ENCODE peak calls at places on chromosomes 1 and 21, in five cellular contexts. One of them, this sample, is unnamed.

GRCh38 chr1:200620273-200621131 is at the start of gene KIF14:
- DNase-seq in cardiac muscle cell: peak; percentile 97
- DNase-seq in pancreas: peak; percentile 92
- DNase-seq in GM23338: peak; percentile 99
- DNase-seq in fibroblast of mammary gland: peak; percentile 90
- DNase-seq in this sample: no peak

GRCh38 chr1:168365719-168366474 is 85.2 kb downstream of the TBX19 start:
- DNase-seq in cardiac muscle cell: peak; percentile 54
- DNase-seq in pancreas: no peak
- DNase-seq in GM23338: peak; percentile 44
- DNase-seq in fibroblast of mammary gland: no peak
- DNase-seq in this sample: no peak

GRCh38 chr1:36115200-36115669 is 9.8 kb downstream of the COL8A2 start:
- DNase-seq in cardiac muscle cell: no peak
- DNase-seq in pancreas: no peak
- DNase-seq in GM23338: no peak
- DNase-seq in fibroblast of mammary gland: peak; percentile 54
- DNase-seq in this sample: peak; percentile 55

GRCh38 chr1:154683820-154684219 is 75.8 kb upstream of the ADAR start:
- DNase-seq in cardiac muscle cell: no peak
- DNase-seq in pancreas: no peak
- DNase-seq in GM23338: no peak
- DNase-seq in fibroblast of mammary gland: no peak
- DNase-seq in this sample: no peak

GRCh38 chr1:69070660-69071373 is 496.9 kb upstream of the LRRC7 start:
- DNase-seq in cardiac muscle cell: no peak
- DNase-seq in pancreas: no peak
- DNase-seq in GM23338: no peak
- DNase-seq in fibroblast of mammary gland: no peak
- DNase-seq in this sample: no peak

GRCh38 chr1:42282024-42282579 is 52.9 kb downstream of the FOXJ3 start:
- DNase-seq in cardiac muscle cell: no peak
- DNase-seq in pancreas: no peak
- DNase-seq in GM23338: no peak
- DNase-seq in fibroblast of mammary gland: peak; percentile 86
- DNase-seq in this sample: peak; percentile 16

GRCh38 chr1:7702365-7702764 is 68.7 kb upstream of the VAMP3 start:
- DNase-seq in cardiac muscle cell: peak; percentile 43
- DNase-seq in pancreas: no peak
- DNase-seq in GM23338: peak; percentile 62
- DNase-seq in fibroblast of mammary gland: no peak
- DNase-seq in this sample: no peak

GRCh38 chr1:68178821-68179490 is 53.4 kb downstream of the WLS start:
- DNase-seq in cardiac muscle cell: no peak
- DNase-seq in pancreas: no peak
- DNase-seq in GM23338: no peak
- DNase-seq in fibroblast of mammary gland: peak; percentile 43
- DNase-seq in this sample: no peak

GRCh38 chr1:184930232-184930631 is 44.1 kb downstream of the NIBAN1 start:
- DNase-seq in cardiac muscle cell: no peak
- DNase-seq in pancreas: no peak
- DNase-seq in GM23338: no peak
- DNase-seq in fibroblast of mammary gland: no peak
- DNase-seq in this sample: no peak

GRCh38 chr1:46370214-46370633 is 23.9 kb upstream of the FAAH start:
- DNase-seq in cardiac muscle cell: no peak
- DNase-seq in pancreas: no peak
- DNase-seq in GM23338: no peak
- DNase-seq in fibroblast of mammary gland: peak; percentile 60
- DNase-seq in this sample: no peak

GRCh38 chr1:58816072-58816746 is 32.4 kb upstream of the JUN start:
- DNase-seq in cardiac muscle cell: peak; percentile 84
- DNase-seq in pancreas: peak; percentile 89
- DNase-seq in GM23338: peak; percentile 87
- DNase-seq in fibroblast of mammary gland: peak; percentile 90
- DNase-seq in this sample: no peak

GRCh38 chr1:110150330-110151174 is at the start of gene SLC6A17:
- DNase-seq in cardiac muscle cell: peak; percentile 46
- DNase-seq in pancreas: no peak
- DNase-seq in GM23338: peak; percentile 75
- DNase-seq in fibroblast of mammary gland: peak; percentile 64
- DNase-seq in this sample: no peak

GRCh38 chr1:114336360-114336759 is 174.6 kb downstream of the TRIM33 start:
- DNase-seq in cardiac muscle cell: no peak
- DNase-seq in pancreas: no peak
- DNase-seq in GM23338: no peak
- DNase-seq in fibroblast of mammary gland: no peak
- DNase-seq in this sample: no peak

GRCh38 chr1:228400237-228400651 is 6.4 kb downstream of the TRIM11 start:
- DNase-seq in cardiac muscle cell: no peak
- DNase-seq in pancreas: no peak
- DNase-seq in GM23338: no peak
- DNase-seq in fibroblast of mammary gland: no peak
- DNase-seq in this sample: no peak

GRCh38 chr1:20211511-20211931 is 25.2 kb upstream of the PLA2G2C start:
- DNase-seq in cardiac muscle cell: no peak
- DNase-seq in pancreas: no peak
- DNase-seq in GM23338: no peak
- DNase-seq in fibroblast of mammary gland: peak; percentile 43
- DNase-seq in this sample: no peak

GRCh38 chr21:26934383-26934782 is 32.5 kb downstream of the ADAMTS5 start:
- DNase-seq in cardiac muscle cell: no peak
- DNase-seq in pancreas: no peak
- DNase-seq in GM23338: no peak
- DNase-seq in fibroblast of mammary gland: no peak
- DNase-seq in this sample: no peak

GRCh38 chr1:242219298-242219901 is 220.5 kb upstream of the MAP1LC3C start:
- DNase-seq in cardiac muscle cell: no peak
- DNase-seq in pancreas: no peak
- DNase-seq in GM23338: no peak
- DNase-seq in fibroblast of mammary gland: peak; percentile 49
- DNase-seq in this sample: no peak

GRCh38 chr1:117985239-117985638 is 55.7 kb downstream of the WDR3 start:
- DNase-seq in cardiac muscle cell: no peak
- DNase-seq in pancreas: no peak
- DNase-seq in GM23338: no peak
- DNase-seq in fibroblast of mammary gland: peak; percentile 9
- DNase-seq in this sample: no peak

GRCh38 chr1:4755301-4756183 is 101.1 kb downstream of the AJAP1 start:
- DNase-seq in cardiac muscle cell: no peak
- DNase-seq in pancreas: no peak
- DNase-seq in GM23338: no peak
- DNase-seq in fibroblast of mammary gland: peak; percentile 13
- DNase-seq in this sample: peak; percentile 9

GRCh38 chr1:66207484-66207883 is 326.5 kb upstream of the SGIP1 start:
- DNase-seq in cardiac muscle cell: no peak
- DNase-seq in pancreas: no peak
- DNase-seq in GM23338: no peak
- DNase-seq in fibroblast of mammary gland: peak; percentile 68
- DNase-seq in this sample: peak; percentile 10

GRCh38 chr1:12342261-12343003 is 112.6 kb downstream of the VPS13D start:
- DNase-seq in cardiac muscle cell: peak; percentile 80
- DNase-seq in pancreas: no peak
- DNase-seq in GM23338: no peak
- DNase-seq in fibroblast of mammary gland: no peak
- DNase-seq in this sample: no peak

DNA sequence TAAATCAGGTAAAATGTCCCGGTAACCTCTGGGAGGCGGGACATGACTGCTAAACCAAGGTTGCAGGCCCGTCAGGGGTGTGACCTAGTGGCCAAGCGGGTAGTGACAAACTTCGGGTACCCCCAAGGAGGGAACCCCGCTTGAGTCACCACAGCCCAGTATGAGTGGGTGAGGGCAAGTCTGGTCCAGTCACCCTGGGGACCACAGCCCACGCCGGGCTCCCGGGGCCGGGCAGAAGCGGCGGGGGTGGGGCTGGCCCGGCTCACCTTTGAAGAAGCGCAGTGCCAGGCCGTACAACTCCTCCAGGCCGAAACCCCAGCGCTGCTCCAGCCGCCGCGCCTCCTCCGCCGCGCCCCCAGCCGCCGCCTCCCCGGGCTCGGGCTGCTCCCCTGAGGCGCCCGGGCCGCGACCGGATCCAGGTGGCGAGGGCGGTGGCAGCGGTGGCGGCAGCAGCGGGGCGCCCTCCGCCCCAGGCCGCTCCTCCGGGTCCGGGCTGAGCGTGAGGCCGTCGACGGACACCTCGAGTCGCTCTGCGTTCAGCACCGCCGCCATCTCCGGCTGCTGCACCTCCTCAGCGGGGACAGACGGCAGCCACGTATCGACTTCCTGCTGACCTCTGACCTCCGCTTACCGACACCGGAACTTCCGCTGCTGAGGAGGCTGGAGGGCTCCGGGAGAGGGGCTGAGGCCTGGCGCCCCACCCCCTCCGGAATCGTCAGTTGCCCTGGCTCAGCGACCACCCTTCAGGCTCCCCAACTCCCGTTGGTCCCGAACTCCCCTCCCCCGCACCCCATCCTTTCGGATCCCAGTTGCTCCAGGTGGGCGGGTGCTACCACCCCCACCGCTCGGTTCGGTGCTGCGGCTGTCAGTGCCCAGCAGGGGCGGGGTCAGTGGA is at the start of gene ACBD3:
- DNase-seq in cardiac muscle cell: peak; percentile 93
- DNase-seq in pancreas: peak; percentile 88
- DNase-seq in GM23338: peak; percentile 96
- DNase-seq in fibroblast of mammary gland: peak; percentile 77
- DNase-seq in this sample: peak; percentile 26
- H3K4me3 ChIP-seq in cardiac muscle cell: peak within 1 kb of the TSS; percentile 98
- H3K4me3 ChIP-seq in pancreas: peak within 1 kb of the TSS; percentile 89
- H3K4me3 ChIP-seq in GM23338: peak within 1 kb of the TSS; percentile 97
- H3K4me3 ChIP-seq in fibroblast of mammary gland: peak within 1 kb of the TSS; percentile 96
- H3K4me3 ChIP-seq in this sample: peak within 1 kb of the TSS; percentile 97

DNA sequence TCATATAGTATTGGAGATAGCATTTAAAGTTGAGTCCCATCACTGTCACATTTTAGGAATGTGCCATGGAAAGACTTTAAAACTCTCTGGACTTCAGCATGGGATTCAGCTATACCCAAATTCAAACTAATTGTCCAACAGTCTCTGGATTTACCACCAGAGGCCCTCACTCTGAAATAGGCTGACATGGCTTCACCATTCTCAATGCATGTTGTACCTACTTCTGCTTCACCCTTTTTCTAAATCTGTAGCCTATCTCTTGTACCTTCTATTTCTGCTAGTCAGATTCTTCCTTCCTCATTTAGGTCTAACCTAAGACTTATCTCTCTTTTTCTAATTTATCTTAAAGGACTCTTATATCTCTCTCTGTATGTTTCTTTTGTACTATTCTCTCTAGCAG is 512.7 kb upstream of the ZRANB2 start:
- DNase-seq in cardiac muscle cell: no peak
- DNase-seq in pancreas: no peak
- DNase-seq in GM23338: peak; percentile 46
- DNase-seq in fibroblast of mammary gland: peak; percentile 21
- DNase-seq in this sample: no peak
- TF ChIP-seq CTCF in cardiac muscle cell: no peak
- TF ChIP-seq CTCF in pancreas: no peak
- TF ChIP-seq CTCF in GM23338: peak; percentile 60
- TF ChIP-seq CTCF in fibroblast of mammary gland: peak; percentile 40
- TF ChIP-seq CTCF in this sample: peak; percentile 27

GRCh38 chr1:207103892-207104373 is at the start of gene C4BPA:
- DNase-seq in cardiac muscle cell: no peak
- DNase-seq in pancreas: peak; percentile 52
- DNase-seq in GM23338: no peak
- DNase-seq in fibroblast of mammary gland: no peak
- DNase-seq in this sample: no peak

GRCh38 chr1:207097871-207098324 is 6.1 kb upstream of the C4BPA start:
- DNase-seq in cardiac muscle cell: no peak
- DNase-seq in pancreas: no peak
- DNase-seq in GM23338: no peak
- DNase-seq in fibroblast of mammary gland: no peak
- DNase-seq in this sample: no peak

GRCh38 chr1:207102146-207102545 is 1.9 kb upstream of the C4BPA start:
- DNase-seq in cardiac muscle cell: no peak
- DNase-seq in pancreas: no peak
- DNase-seq in GM23338: no peak
- DNase-seq in fibroblast of mammary gland: no peak
- DNase-seq in this sample: no peak

GRCh38 chr1:207102659-207103058 is 1.4 kb upstream of the C4BPA start:
- DNase-seq in cardiac muscle cell: no peak
- DNase-seq in pancreas: no peak
- DNase-seq in GM23338: no peak
- DNase-seq in fibroblast of mammary gland: no peak
- DNase-seq in this sample: no peak

DNA sequence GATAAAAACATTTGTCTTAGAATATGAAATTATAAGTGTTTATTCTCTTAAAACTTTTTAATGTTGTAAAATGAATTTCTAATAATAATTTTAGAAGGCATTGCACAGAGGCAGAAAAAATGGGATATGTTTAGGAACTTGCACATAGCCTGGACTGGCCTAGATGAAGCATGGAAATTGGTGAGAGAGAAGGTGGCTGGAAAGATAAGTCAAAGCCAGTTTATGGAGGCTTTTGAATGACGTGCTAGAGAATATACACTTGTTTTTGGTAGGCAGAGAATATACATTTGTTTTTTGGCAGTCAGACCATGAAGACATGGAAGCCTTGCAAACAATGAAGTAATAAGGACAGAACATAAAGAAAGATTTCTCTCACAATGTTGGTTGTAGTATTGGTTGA is 2.3 kb upstream of the C4BPA start:
- DNase-seq in cardiac muscle cell: no peak
- DNase-seq in pancreas: no peak
- DNase-seq in GM23338: no peak
- DNase-seq in fibroblast of mammary gland: no peak
- DNase-seq in this sample: no peak
- H3K4me3 ChIP-seq in cardiac muscle cell: no peak overlapping the region
- H3K4me3 ChIP-seq in pancreas: no peak overlapping the region
- H3K4me3 ChIP-seq in GM23338: no peak overlapping the region
- H3K4me3 ChIP-seq in fibroblast of mammary gland: no peak overlapping the region
- H3K4me3 ChIP-seq in this sample: no peak overlapping the region

DNA sequence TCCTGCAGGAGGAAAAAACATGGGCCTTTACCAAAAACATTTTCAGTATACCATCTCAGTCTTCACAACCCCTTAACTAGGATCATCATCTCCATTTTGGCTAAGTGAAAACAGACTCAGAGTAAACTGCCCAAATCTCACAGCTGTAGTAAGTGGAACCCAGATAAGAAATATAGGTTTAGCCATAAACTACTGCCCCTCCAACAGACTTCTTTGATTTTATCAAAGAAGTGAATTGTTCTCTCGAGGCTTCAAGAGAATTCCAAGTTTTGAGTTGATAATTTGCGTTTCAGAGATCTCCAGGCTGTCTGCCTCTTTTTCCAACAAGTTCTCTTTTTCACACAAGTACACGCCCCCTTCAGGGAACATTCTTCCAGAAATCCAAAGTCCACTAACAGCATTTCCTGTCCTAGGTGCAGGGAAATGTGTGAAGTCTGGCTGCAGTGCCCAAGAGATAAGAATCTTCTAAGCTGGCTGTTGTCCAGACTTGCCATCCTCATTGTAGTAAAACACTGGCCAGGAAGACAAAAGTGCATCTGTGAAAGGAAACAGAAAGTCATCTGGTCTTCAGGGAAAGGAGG is 30.8 kb downstream of the RNF19B start:
- DNase-seq in cardiac muscle cell: peak; percentile 15
- DNase-seq in pancreas: peak; percentile 64
- DNase-seq in GM23338: peak; percentile 38
- DNase-seq in fibroblast of mammary gland: no peak
- DNase-seq in this sample: no peak
- TF ChIP-seq CTCF in cardiac muscle cell: no peak
- TF ChIP-seq CTCF in pancreas: no peak
- TF ChIP-seq CTCF in GM23338: no peak
- TF ChIP-seq CTCF in fibroblast of mammary gland: no peak
- TF ChIP-seq CTCF in this sample: no peak

This sample was measured in AG04449.